ENCODE peak calls at places on chromosome 1, in eight cellular contexts. One of them, this sample, is unnamed.

GRCh38 chr1:172356620-172357019 is 63.9 kb upstream of the C1orf105 start:
- DNase-seq in HS-27A: no peak
- DNase-seq in NCI-H69: peak; percentile 15
- DNase-seq in activated naive CD4-positive, alpha-beta T cell treated with anti-CD3 and anti-CD28 coated beads, Interleukin-2, amount 50 U/mL, for 16 hours: no peak
- DNase-seq in NCI-H1092: no peak
- DNase-seq in RCC 7860: peak; percentile 93
- DNase-seq in NCI-H2029: no peak
- DNase-seq in Panc1: no peak
- DNase-seq in this sample: no peak

GRCh38 chr1:61357539-61357938 is 275.2 kb downstream of the NFIA start:
- DNase-seq in activated naive CD4-positive, alpha-beta T cell treated with anti-CD3 and anti-CD28 coated beads, Interleukin-2, amount 50 U/mL, for 16 hours: no peak
- DNase-seq in HS-27A: no peak
- DNase-seq in NCI-H2029: no peak
- DNase-seq in RCC 7860: no peak
- DNase-seq in NCI-H69: no peak
- DNase-seq in Panc1: no peak
- DNase-seq in NCI-H1092: no peak
- DNase-seq in this sample: no peak

GRCh38 chr1:8822383-8823294 is 5.2 kb upstream of the RERE start:
- DNase-seq in Panc1: no peak
- DNase-seq in activated naive CD4-positive, alpha-beta T cell treated with anti-CD3 and anti-CD28 coated beads, Interleukin-2, amount 50 U/mL, for 16 hours: no peak
- DNase-seq in NCI-H1092: peak; percentile 80
- DNase-seq in RCC 7860: peak; percentile 91
- DNase-seq in NCI-H2029: peak; percentile 69
- DNase-seq in HS-27A: peak; percentile 75
- DNase-seq in NCI-H69: peak; percentile 95
- DNase-seq in this sample: peak; percentile 41

GRCh38 chr1:54577612-54578011 is 29.6 kb downstream of the ACOT11 start:
- DNase-seq in Panc1: no peak
- DNase-seq in NCI-H69: peak; percentile 75
- DNase-seq in NCI-H2029: peak; percentile 73
- DNase-seq in RCC 7860: no peak
- DNase-seq in NCI-H1092: no peak
- DNase-seq in activated naive CD4-positive, alpha-beta T cell treated with anti-CD3 and anti-CD28 coated beads, Interleukin-2, amount 50 U/mL, for 16 hours: no peak
- DNase-seq in HS-27A: no peak
- DNase-seq in this sample: peak; percentile 55

GRCh38 chr1:244473059-244473605 is 12.1 kb downstream of the CATSPERE start:
- DNase-seq in NCI-H1092: no peak
- DNase-seq in activated naive CD4-positive, alpha-beta T cell treated with anti-CD3 and anti-CD28 coated beads, Interleukin-2, amount 50 U/mL, for 16 hours: no peak
- DNase-seq in HS-27A: no peak
- DNase-seq in Panc1: no peak
- DNase-seq in NCI-H69: no peak
- DNase-seq in RCC 7860: no peak
- DNase-seq in NCI-H2029: no peak
- DNase-seq in this sample: no peak

GRCh38 chr1:82538876-82539275 is 738.1 kb downstream of the ADGRL2 start:
- DNase-seq in RCC 7860: no peak
- DNase-seq in NCI-H69: no peak
- DNase-seq in activated naive CD4-positive, alpha-beta T cell treated with anti-CD3 and anti-CD28 coated beads, Interleukin-2, amount 50 U/mL, for 16 hours: no peak
- DNase-seq in HS-27A: no peak
- DNase-seq in NCI-H1092: no peak
- DNase-seq in NCI-H2029: no peak
- DNase-seq in Panc1: no peak
- DNase-seq in this sample: no peak

GRCh38 chr1:209224886-209225285 is 358.6 kb upstream of the CAMK1G start:
- DNase-seq in HS-27A: no peak
- DNase-seq in NCI-H69: no peak
- DNase-seq in Panc1: no peak
- DNase-seq in RCC 7860: no peak
- DNase-seq in NCI-H2029: no peak
- DNase-seq in activated naive CD4-positive, alpha-beta T cell treated with anti-CD3 and anti-CD28 coated beads, Interleukin-2, amount 50 U/mL, for 16 hours: no peak
- DNase-seq in NCI-H1092: no peak
- DNase-seq in this sample: no peak

GRCh38 chr1:230176871-230177411 is 109.9 kb downstream of the GALNT2 start:
- DNase-seq in NCI-H69: peak; percentile 92
- DNase-seq in Panc1: no peak
- DNase-seq in HS-27A: no peak
- DNase-seq in RCC 7860: no peak
- DNase-seq in NCI-H2029: peak; percentile 27
- DNase-seq in activated naive CD4-positive, alpha-beta T cell treated with anti-CD3 and anti-CD28 coated beads, Interleukin-2, amount 50 U/mL, for 16 hours: no peak
- DNase-seq in NCI-H1092: peak; percentile 89
- DNase-seq in this sample: peak; percentile 75

GRCh38 chr1:66262233-66262632 is 271.7 kb upstream of the SGIP1 start:
- DNase-seq in Panc1: no peak
- DNase-seq in HS-27A: peak; percentile 67
- DNase-seq in RCC 7860: peak; percentile 16
- DNase-seq in NCI-H69: no peak
- DNase-seq in NCI-H1092: no peak
- DNase-seq in activated naive CD4-positive, alpha-beta T cell treated with anti-CD3 and anti-CD28 coated beads, Interleukin-2, amount 50 U/mL, for 16 hours: no peak
- DNase-seq in NCI-H2029: no peak
- DNase-seq in this sample: no peak

GRCh38 chr1:160101037-160101716 is 2.8 kb upstream of the IGSF8 start:
- DNase-seq in RCC 7860: peak; percentile 68
- DNase-seq in NCI-H1092: peak; percentile 40
- DNase-seq in NCI-H69: peak; percentile 91
- DNase-seq in NCI-H2029: peak; percentile 55
- DNase-seq in Panc1: no peak
- DNase-seq in activated naive CD4-positive, alpha-beta T cell treated with anti-CD3 and anti-CD28 coated beads, Interleukin-2, amount 50 U/mL, for 16 hours: peak; percentile 79
- DNase-seq in HS-27A: no peak
- DNase-seq in this sample: peak; percentile 79

GRCh38 chr1:61055110-61055614 is 27.2 kb upstream of the NFIA start:
- DNase-seq in NCI-H69: peak; percentile 58
- DNase-seq in activated naive CD4-positive, alpha-beta T cell treated with anti-CD3 and anti-CD28 coated beads, Interleukin-2, amount 50 U/mL, for 16 hours: no peak
- DNase-seq in HS-27A: no peak
- DNase-seq in NCI-H1092: no peak
- DNase-seq in RCC 7860: no peak
- DNase-seq in NCI-H2029: peak; percentile 42
- DNase-seq in Panc1: no peak
- DNase-seq in this sample: no peak

GRCh38 chr1:62228883-62229187 is 34.2 kb downstream of the L1TD1 start:
- DNase-seq in HS-27A: no peak
- DNase-seq in Panc1: no peak
- DNase-seq in RCC 7860: no peak
- DNase-seq in NCI-H69: no peak
- DNase-seq in NCI-H1092: no peak
- DNase-seq in activated naive CD4-positive, alpha-beta T cell treated with anti-CD3 and anti-CD28 coated beads, Interleukin-2, amount 50 U/mL, for 16 hours: no peak
- DNase-seq in NCI-H2029: no peak
- DNase-seq in this sample: no peak

This sample was measured in NCI-H446 treated with DMSO at 0.1 percent for 48 hours.